ENCODE peak calls at places on chromosomes 12 and 14, in nine cellular contexts. L, O, G, Q, S, P, J, U and B are unnamed samples.
A peak's percentile ranks its signal among the peaks of the same experiment; 100 is the strongest.

GRCh38 chr12:31702047-31702446 is 26.8 kb downstream of the AMN1 start:
- DNase-seq in G (no peak), U (peak; percentile 27), L (no peak), O (peak; percentile 7), S (no peak), P (peak; percentile 17), Q (peak; percentile 10), J (no peak), B (no peak)

GRCh38 chr14:102162488-102162887 is 22.8 kb downstream of the WDR20 start:
- DNase-seq in O (no peak), P (no peak), L (no peak), Q (no peak), J (no peak), U (no peak), S (no peak), G (no peak), B (no peak)

GRCh38 chr12:106288510-106289195 is 13.9 kb upstream of the TCP11L2 start:
- DNase-seq in P (peak; percentile 95), U (peak; percentile 92), O (no peak), Q (peak; percentile 70), L (no peak), J (no peak), S (no peak), G (no peak), B (no peak)

GRCh38 chr12:106672308-106673085 is 89.7 kb downstream of the RFX4 start:
- DNase-seq in U (no peak), S (peak; percentile 60), Q (no peak), J (no peak), L (no peak), O (peak; percentile 20), P (no peak), G (no peak), B (no peak)

GRCh38 chr14:37056473-37056872 is 115.9 kb downstream of the SLC25A21 start:
- DNase-seq in G (no peak), U (peak; percentile 15), O (no peak), L (no peak), P (peak; percentile 52), J (no peak), Q (no peak), S (no peak), B (no peak)

GRCh38 chr12:49808686-49809368 is 19.4 kb downstream of the NCKAP5L start:
- DNase-seq in G (no peak), J (no peak), O (no peak), P (no peak), Q (no peak), S (no peak), U (no peak), L (no peak), B (no peak)

GRCh38 chr12:121776190-121777098 is 17.0 kb downstream of the RHOF start:
- DNase-seq in G (peak; percentile 74), O (peak; percentile 87), P (peak; percentile 53), L (peak; percentile 97), S (no peak), U (peak; percentile 81), J (peak; percentile 77), Q (peak; percentile 87), B (no peak)

GRCh38 chr12:105960319-105961076 is 178.3 kb downstream of the NUAK1 start:
- DNase-seq in U (no peak), G (peak; percentile 17), Q (peak; percentile 21), S (no peak), J (no peak), P (peak; percentile 73), O (peak; percentile 53), L (no peak), B (no peak)

GRCh38 chr12:65182012-65182739 is 12.8 kb downstream of the LEMD3 start:
- DNase-seq in J (no peak), P (no peak), S (no peak), O (no peak), L (no peak), U (no peak), G (no peak), Q (peak; percentile 9), B (no peak)

GRCh38 chr14:102510616-102511520 is 1.3 kb upstream of the ANKRD9 start:
- DNase-seq in O (peak; percentile 88), P (no peak), Q (peak; percentile 86), G (peak; percentile 45), U (no peak), L (no peak), S (no peak), J (no peak), B (no peak)

GRCh38 chr14:70909788-70910614 is 2.7 kb downstream of the PCNX1 start:
- DNase-seq in L (no peak), O (no peak), U (no peak), S (no peak), G (no peak), P (no peak), J (peak; percentile 23), Q (no peak), B (no peak)

GRCh38 chr14:75283162-75283883 is 4.7 kb downstream of the FOS start:
- DNase-seq in P (peak; percentile 72), S (no peak), L (no peak), O (no peak), Q (peak; percentile 84), U (no peak), J (no peak), G (peak; percentile 47), B (no peak)

GRCh38 chr12:31218203-31219025 is 107.5 kb downstream of the SINHCAF start:
- DNase-seq in O (no peak), S (peak; percentile 69), P (no peak), U (no peak), Q (no peak), G (no peak), J (no peak), L (no peak), B (no peak)

GRCh38 chr12:117091758-117092510 is 7.3 kb downstream of the TESC start:
- DNase-seq in Q (no peak), L (no peak), S (no peak), P (no peak), O (no peak), G (no peak), J (no peak), U (no peak), B (no peak)
- H3K4me3 ChIP-seq in Q (no peak overlapping the region), L (no peak overlapping the region), S (no peak overlapping the region), P (no peak overlapping the region), O (no peak overlapping the region), G (peak overlapping the region; percentile 0), J (no peak overlapping the region), U (no peak overlapping the region), B (no peak overlapping the region)

GRCh38 chr12:89862511-89863331 is 154.1 kb upstream of the ATP2B1 start:
- DNase-seq in L (peak; percentile 66), P (peak; percentile 21), Q (no peak), O (no peak), J (no peak), S (no peak), G (no peak), U (peak; percentile 41), B (no peak)
- H3K4me3 ChIP-seq in L (peak overlapping the region; percentile 46), P (no peak overlapping the region), Q (no peak overlapping the region), O (no peak overlapping the region), J (no peak overlapping the region), S (no peak overlapping the region), G (no peak overlapping the region), U (no peak overlapping the region), B (peak overlapping the region; percentile 2)

GRCh38 chr14:69719501-69719951 is 47.4 kb upstream of the SRSF5 start:
- DNase-seq in L (no peak), G (no peak), J (peak; percentile 69), P (peak; percentile 97), O (no peak), Q (peak; percentile 50), S (no peak), U (peak; percentile 69), B (no peak)
- H3K4me3 ChIP-seq in L (no peak overlapping the region), G (no peak overlapping the region), J (no peak overlapping the region), P (no peak overlapping the region), O (no peak overlapping the region), Q (no peak overlapping the region), S (no peak overlapping the region), U (no peak overlapping the region), B (no peak overlapping the region)

GRCh38 chr14:47674148-47674545 is 1.3 kb downstream of the MDGA2 start:
- DNase-seq in L (no peak), Q (peak; percentile 13), J (no peak), G (no peak), P (no peak), U (no peak), O (peak; percentile 61), S (no peak), B (no peak)
- H3K4me3 ChIP-seq in L (no peak overlapping the region), Q (peak overlapping the region; percentile 57), J (no peak overlapping the region), G (no peak overlapping the region), P (no peak overlapping the region), U (no peak overlapping the region), O (peak overlapping the region; percentile 60), S (peak overlapping the region; percentile 24), B (no peak overlapping the region)

DNA sequence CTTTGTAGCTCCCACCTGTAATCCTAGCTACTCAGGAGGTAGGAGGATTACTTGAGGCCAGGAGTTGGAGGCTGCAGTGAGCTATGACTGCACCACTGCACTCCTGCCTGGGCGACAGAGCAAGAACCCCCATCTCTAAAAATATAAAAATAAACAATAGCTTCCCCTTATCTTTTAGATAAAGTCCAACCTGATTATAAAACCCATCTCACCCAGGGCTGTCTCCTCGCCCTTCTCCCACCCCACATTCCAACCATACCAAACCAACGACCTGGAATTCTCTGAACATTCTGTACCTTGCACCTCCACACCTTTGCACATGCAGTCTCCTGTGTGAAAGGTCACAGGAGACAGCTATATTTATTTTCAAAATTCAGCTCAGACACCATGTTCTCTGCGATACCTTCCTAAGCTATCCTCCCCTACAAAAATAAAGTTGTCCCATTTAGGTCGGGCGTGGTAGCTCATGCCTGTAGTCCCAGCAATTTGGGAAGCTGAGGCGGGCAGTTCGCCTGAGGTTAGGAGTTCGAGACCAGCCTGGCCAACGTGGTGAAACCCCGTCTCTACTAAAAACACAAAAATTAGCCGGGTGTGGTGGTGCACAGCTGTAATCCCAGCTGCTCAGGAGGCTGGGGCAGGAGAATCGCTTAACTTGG is 7.7 kb downstream of the SLC7A7 start:
- DNase-seq in O (no peak), Q (peak; percentile 44), P (no peak), U (no peak), L (no peak), G (peak; percentile 14), S (no peak), J (no peak), B (no peak)
- H3K4me3 ChIP-seq in O (no peak overlapping the region), Q (no peak overlapping the region), P (no peak overlapping the region), U (no peak overlapping the region), L (no peak overlapping the region), G (no peak overlapping the region), S (no peak overlapping the region), J (no peak overlapping the region), B (no peak overlapping the region)

GRCh38 chr14:92512807-92513203 is 776 bp upstream of the RIN3 start:
- DNase-seq in J (no peak), L (no peak), P (no peak), G (no peak), S (no peak), Q (no peak), O (no peak), U (no peak), B (no peak)
- H3K4me3 ChIP-seq in J (peak overlapping the region; percentile 57), L (peak overlapping the region; percentile 86), P (peak overlapping the region; percentile 78), G (no peak overlapping the region), S (peak overlapping the region; percentile 86), Q (peak overlapping the region; percentile 85), O (no peak overlapping the region), U (peak overlapping the region; percentile 73), B (peak overlapping the region; percentile 55)